ENCODE peak calls at places on chromosomes 12 and 14, in six cellular contexts. One of them, this sample, is unnamed.

GRCh38 chr12:117402363-117402762 is 40.9 kb upstream of the NOS1 start:
- DNase-seq in K562: no peak
- DNase-seq in bronchial epithelial cell: no peak
- DNase-seq in H1: no peak
- DNase-seq in hepatocyte: no peak
- DNase-seq in HFF-Myc: no peak
- DNase-seq in this sample: no peak

GRCh38 chr12:76916170-76916540 is 37.3 kb upstream of the CSRP2 start:
- DNase-seq in K562: no peak
- DNase-seq in bronchial epithelial cell: no peak
- DNase-seq in H1: no peak
- DNase-seq in hepatocyte: no peak
- DNase-seq in HFF-Myc: no peak
- DNase-seq in this sample: no peak

GRCh38 chr12:60724984-60725383 is 1129.2 kb downstream of the SLC16A7 start:
- DNase-seq in K562: no peak
- DNase-seq in bronchial epithelial cell: no peak
- DNase-seq in H1: no peak
- DNase-seq in hepatocyte: no peak
- DNase-seq in HFF-Myc: no peak
- DNase-seq in this sample: no peak

GRCh38 chr14:96038558-96038919 is 623 bp upstream of the C14orf132 start:
- DNase-seq in K562: no peak
- DNase-seq in bronchial epithelial cell: peak; percentile 12
- DNase-seq in H1: no peak
- DNase-seq in hepatocyte: no peak
- DNase-seq in HFF-Myc: no peak
- DNase-seq in this sample: no peak

GRCh38 chr14:102554835-102555819 is 37.3 kb upstream of the RCOR1 start:
- DNase-seq in K562: no peak
- DNase-seq in bronchial epithelial cell: no peak
- DNase-seq in H1: peak; percentile 83
- DNase-seq in hepatocyte: peak; percentile 68
- DNase-seq in HFF-Myc: no peak
- DNase-seq in this sample: no peak

GRCh38 chr12:51678086-51678724 is 87.2 kb downstream of the SCN8A start:
- DNase-seq in K562: peak; percentile 52
- DNase-seq in bronchial epithelial cell: peak; percentile 58
- DNase-seq in H1: no peak
- DNase-seq in hepatocyte: peak; percentile 73
- DNase-seq in HFF-Myc: no peak
- DNase-seq in this sample: peak; percentile 21

GRCh38 chr12:47382305-47382704 is 302.5 kb upstream of the AMIGO2 start:
- DNase-seq in K562: no peak
- DNase-seq in bronchial epithelial cell: no peak
- DNase-seq in H1: no peak
- DNase-seq in hepatocyte: no peak
- DNase-seq in HFF-Myc: no peak
- DNase-seq in this sample: no peak

GRCh38 chr12:14853966-14854365 is 10.6 kb upstream of the ART4 start:
- DNase-seq in K562: no peak
- DNase-seq in bronchial epithelial cell: no peak
- DNase-seq in H1: no peak
- DNase-seq in hepatocyte: no peak
- DNase-seq in HFF-Myc: no peak
- DNase-seq in this sample: no peak

GRCh38 chr12:48996794-48997718 is 2.1 kb downstream of the DDN start:
- DNase-seq in K562: peak; percentile 60
- DNase-seq in bronchial epithelial cell: peak; percentile 53
- DNase-seq in H1: peak; percentile 89
- DNase-seq in hepatocyte: peak; percentile 92
- DNase-seq in HFF-Myc: no peak
- DNase-seq in this sample: no peak

GRCh38 chr14:63725786-63726185 is 2.1 kb downstream of the SGPP1 start:
- DNase-seq in K562: no peak
- DNase-seq in bronchial epithelial cell: no peak
- DNase-seq in H1: no peak
- DNase-seq in hepatocyte: no peak
- DNase-seq in HFF-Myc: no peak
- DNase-seq in this sample: no peak

GRCh38 chr12:25324861-25325260 is 74.1 kb upstream of the KRAS start:
- DNase-seq in K562: no peak
- DNase-seq in bronchial epithelial cell: no peak
- DNase-seq in H1: no peak
- DNase-seq in hepatocyte: no peak
- DNase-seq in HFF-Myc: no peak
- DNase-seq in this sample: no peak

GRCh38 chr14:68033533-68033932 is 214.0 kb downstream of the RAD51B start:
- DNase-seq in K562: no peak
- DNase-seq in bronchial epithelial cell: no peak
- DNase-seq in H1: no peak
- DNase-seq in hepatocyte: no peak
- DNase-seq in HFF-Myc: no peak
- DNase-seq in this sample: no peak

GRCh38 chr12:99390707-99391106 is 256.8 kb upstream of the GARIN6 start:
- DNase-seq in K562: no peak
- DNase-seq in bronchial epithelial cell: no peak
- DNase-seq in H1: peak; percentile 82
- DNase-seq in hepatocyte: no peak
- DNase-seq in HFF-Myc: no peak
- DNase-seq in this sample: no peak

GRCh38 chr14:100117647-100118376 is 41.6 kb downstream of the DEGS2 start:
- DNase-seq in K562: no peak
- DNase-seq in bronchial epithelial cell: no peak
- DNase-seq in H1: no peak
- DNase-seq in hepatocyte: no peak
- DNase-seq in HFF-Myc: no peak
- DNase-seq in this sample: no peak

GRCh38 chr12:69386921-69387320 is 27.4 kb downstream of the YEATS4 start:
- DNase-seq in K562: no peak
- DNase-seq in bronchial epithelial cell: no peak
- DNase-seq in H1: no peak
- DNase-seq in hepatocyte: no peak
- DNase-seq in HFF-Myc: no peak
- DNase-seq in this sample: no peak

GRCh38 chr12:80485222-80485987 is 41.4 kb downstream of the PTPRQ start:
- DNase-seq in K562: no peak
- DNase-seq in bronchial epithelial cell: no peak
- DNase-seq in H1: no peak
- DNase-seq in hepatocyte: peak; percentile 7
- DNase-seq in HFF-Myc: no peak
- DNase-seq in this sample: no peak
- TF ChIP-seq CTCF in K562: no peak
- TF ChIP-seq CTCF in bronchial epithelial cell: no peak
- TF ChIP-seq CTCF in H1: no peak
- TF ChIP-seq CTCF in hepatocyte: no peak
- TF ChIP-seq CTCF in HFF-Myc: no peak
- TF ChIP-seq CTCF in this sample: no peak

GRCh38 chr12:128852885-128853284 is 393 bp upstream of the GLT1D1 start:
- DNase-seq in K562: no peak
- DNase-seq in bronchial epithelial cell: no peak
- DNase-seq in H1: peak; percentile 50
- DNase-seq in hepatocyte: no peak
- DNase-seq in HFF-Myc: no peak
- DNase-seq in this sample: no peak
- H3K4me3 ChIP-seq in K562: no peak overlapping the region
- H3K4me3 ChIP-seq in bronchial epithelial cell: no peak overlapping the region
- H3K4me3 ChIP-seq in H1: peak overlapping the region; percentile 62
- H3K4me3 ChIP-seq in hepatocyte: no peak overlapping the region
- H3K4me3 ChIP-seq in HFF-Myc: no peak overlapping the region
- H3K4me3 ChIP-seq in this sample: no peak overlapping the region

GRCh38 chr12:55736780-55737580 is 5.9 kb upstream of the GDF11 start:
- DNase-seq in K562: peak; percentile 48
- DNase-seq in bronchial epithelial cell: peak; percentile 81
- DNase-seq in H1: peak; percentile 93
- DNase-seq in hepatocyte: peak; percentile 88
- DNase-seq in HFF-Myc: no peak
- DNase-seq in this sample: no peak

GRCh38 chr12:55736076-55736475 is 6.8 kb upstream of the GDF11 start:
- DNase-seq in K562: no peak
- DNase-seq in bronchial epithelial cell: no peak
- DNase-seq in H1: no peak
- DNase-seq in hepatocyte: no peak
- DNase-seq in HFF-Myc: no peak
- DNase-seq in this sample: no peak

GRCh38 chr12:55738113-55739024 is 4.6 kb upstream of the GDF11 start:
- DNase-seq in K562: peak; percentile 57
- DNase-seq in bronchial epithelial cell: peak; percentile 77
- DNase-seq in H1: peak; percentile 88
- DNase-seq in hepatocyte: peak; percentile 90
- DNase-seq in HFF-Myc: peak; percentile 78
- DNase-seq in this sample: no peak

GRCh38 chr12:55739025-55739378 is 3.9 kb upstream of the GDF11 start:
- DNase-seq in K562: no peak
- DNase-seq in bronchial epithelial cell: no peak
- DNase-seq in H1: no peak
- DNase-seq in hepatocyte: no peak
- DNase-seq in HFF-Myc: no peak
- DNase-seq in this sample: no peak

DNA sequence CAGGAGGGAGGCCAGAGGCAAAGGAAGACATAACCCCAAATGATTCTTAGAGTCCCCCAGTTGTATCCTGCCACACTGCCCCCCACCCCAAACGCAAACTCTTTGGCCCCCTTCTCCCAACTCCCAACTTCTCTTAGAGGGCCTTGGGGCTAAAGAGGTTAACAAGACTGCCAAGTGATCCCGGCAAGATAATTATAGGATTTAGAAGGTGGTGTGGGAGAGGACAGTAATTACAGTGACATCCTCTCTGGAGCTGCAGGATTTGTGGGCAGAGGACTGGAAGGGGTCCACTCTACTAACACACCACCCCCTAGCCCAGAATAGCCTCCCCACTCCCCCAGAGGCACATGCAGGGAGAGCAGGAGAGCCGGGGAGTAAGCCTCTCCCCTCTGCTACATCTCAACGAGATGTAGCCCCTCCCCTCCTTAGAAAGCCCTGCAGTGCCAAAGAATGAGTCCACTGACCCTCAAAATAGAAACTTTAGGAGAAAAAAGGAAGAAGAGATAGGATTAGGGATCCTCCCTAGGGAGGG is 5.3 kb upstream of the GDF11 start:
- DNase-seq in K562: no peak
- DNase-seq in bronchial epithelial cell: no peak
- DNase-seq in H1: no peak
- DNase-seq in hepatocyte: peak; percentile 32
- DNase-seq in HFF-Myc: no peak
- DNase-seq in this sample: no peak
- TF ChIP-seq CTCF in K562: no peak
- TF ChIP-seq CTCF in bronchial epithelial cell: no peak
- TF ChIP-seq CTCF in H1: no peak
- TF ChIP-seq CTCF in hepatocyte: no peak
- TF ChIP-seq CTCF in HFF-Myc: no peak
- TF ChIP-seq CTCF in this sample: no peak

GRCh38 chr14:59190372-59190771 is 1.9 kb downstream of the DAAM1 start:
- DNase-seq in K562: peak; percentile 9
- DNase-seq in bronchial epithelial cell: no peak
- DNase-seq in H1: no peak
- DNase-seq in hepatocyte: peak; percentile 15
- DNase-seq in HFF-Myc: no peak
- DNase-seq in this sample: no peak
- H3K4me3 ChIP-seq in K562: peak overlapping the region; percentile 91
- H3K4me3 ChIP-seq in bronchial epithelial cell: peak overlapping the region; percentile 80
- H3K4me3 ChIP-seq in H1: peak overlapping the region; percentile 85
- H3K4me3 ChIP-seq in hepatocyte: peak overlapping the region; percentile 64
- H3K4me3 ChIP-seq in HFF-Myc: peak overlapping the region; percentile 81
- H3K4me3 ChIP-seq in this sample: peak overlapping the region; percentile 90

GRCh38 chr14:61889914-61890351 is 127.7 kb downstream of the SNAPC1 start:
- DNase-seq in K562: no peak
- DNase-seq in bronchial epithelial cell: no peak
- DNase-seq in H1: no peak
- DNase-seq in hepatocyte: no peak
- DNase-seq in HFF-Myc: no peak
- DNase-seq in this sample: no peak
- TF ChIP-seq CTCF in K562: no peak
- TF ChIP-seq CTCF in bronchial epithelial cell: no peak
- TF ChIP-seq CTCF in H1: no peak
- TF ChIP-seq CTCF in hepatocyte: no peak
- TF ChIP-seq CTCF in HFF-Myc: no peak
- TF ChIP-seq CTCF in this sample: no peak

GRCh38 chr14:36647417-36647826 is 14.2 kb upstream of the PAX9 start:
- DNase-seq in K562: no peak
- DNase-seq in bronchial epithelial cell: no peak
- DNase-seq in H1: no peak
- DNase-seq in hepatocyte: no peak
- DNase-seq in HFF-Myc: no peak
- DNase-seq in this sample: no peak

GRCh38 chr14:36646664-36647416 is 14.8 kb upstream of the PAX9 start:
- DNase-seq in K562: no peak
- DNase-seq in bronchial epithelial cell: no peak
- DNase-seq in H1: peak; percentile 78
- DNase-seq in hepatocyte: peak; percentile 54
- DNase-seq in HFF-Myc: no peak
- DNase-seq in this sample: no peak

GRCh38 chr14:36652542-36653201 is 9.0 kb upstream of the PAX9 start:
- DNase-seq in K562: no peak
- DNase-seq in bronchial epithelial cell: no peak
- DNase-seq in H1: no peak
- DNase-seq in hepatocyte: no peak
- DNase-seq in HFF-Myc: no peak
- DNase-seq in this sample: no peak

GRCh38 chr14:36649872-36650650 is 11.6 kb upstream of the PAX9 start:
- DNase-seq in K562: no peak
- DNase-seq in bronchial epithelial cell: no peak
- DNase-seq in H1: no peak
- DNase-seq in hepatocyte: no peak
- DNase-seq in HFF-Myc: no peak
- DNase-seq in this sample: no peak

DNA sequence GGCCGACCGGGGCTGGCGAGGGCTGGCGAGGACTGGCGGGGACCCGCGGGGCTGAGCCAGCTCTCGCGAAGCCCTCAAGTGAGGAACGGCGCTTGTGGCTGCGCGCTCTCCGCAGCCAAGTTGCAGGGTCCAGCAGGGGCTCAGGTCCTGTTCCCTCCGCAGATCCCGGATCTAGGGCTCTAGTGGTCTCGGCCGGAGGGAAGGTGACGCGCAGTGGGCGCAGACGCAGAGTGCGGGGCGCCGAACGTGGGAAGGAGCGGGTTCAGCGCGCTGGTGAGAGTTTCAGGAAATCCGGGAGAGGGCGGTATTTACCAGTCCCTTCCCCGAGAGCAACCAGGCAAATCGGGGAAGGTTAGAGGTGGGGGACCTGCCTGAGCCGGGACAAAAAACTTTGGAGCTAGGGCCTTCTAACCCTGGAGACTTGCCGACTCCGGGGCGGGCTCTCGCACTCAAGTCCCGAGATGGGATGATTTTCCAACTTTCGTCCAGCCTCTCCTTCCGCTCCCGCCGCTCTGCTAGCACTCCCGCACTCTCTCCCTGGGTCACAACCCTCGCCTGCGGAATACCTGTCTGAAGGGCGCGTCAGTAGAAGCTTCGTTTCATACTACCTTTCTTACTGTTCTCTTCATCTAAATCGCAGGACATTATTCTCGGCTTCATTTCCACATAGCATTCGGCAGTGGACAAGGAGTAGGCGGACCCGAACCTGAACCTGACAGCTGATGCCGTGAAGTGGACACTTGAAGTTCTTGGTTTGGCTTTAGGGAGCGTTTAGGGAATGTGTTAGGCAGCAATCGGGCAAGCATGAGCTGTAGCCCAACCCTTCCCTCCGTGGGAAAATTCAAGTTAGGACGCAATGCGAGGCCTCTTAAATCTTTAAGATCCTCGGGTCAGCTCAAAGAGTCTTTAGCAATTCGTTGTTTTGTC is 13.6 kb upstream of the PAX9 start:
- DNase-seq in K562: peak; percentile 10
- DNase-seq in bronchial epithelial cell: peak; percentile 48
- DNase-seq in H1: peak; percentile 80
- DNase-seq in hepatocyte: peak; percentile 74
- DNase-seq in HFF-Myc: no peak
- DNase-seq in this sample: no peak
- H3K4me3 ChIP-seq in K562: peak overlapping the region; percentile 36
- H3K4me3 ChIP-seq in bronchial epithelial cell: peak overlapping the region; percentile 59
- H3K4me3 ChIP-seq in H1: peak overlapping the region; percentile 19
- H3K4me3 ChIP-seq in hepatocyte: peak overlapping the region; percentile 54
- H3K4me3 ChIP-seq in HFF-Myc: no peak overlapping the region
- H3K4me3 ChIP-seq in this sample: peak overlapping the region; percentile 50